ENCODE peak calls at places on chromosomes 16 and 17, in eight cellular contexts. K is left lung, M is heart left ventricle, G is DND-41, E is mammary epithelial cell, H is cardiac muscle cell, F is tibial artery, W is kidney. R is an unnamed sample.

GRCh38 chr16:55668337-55669281 is 12.8 kb downstream of the SLC6A2 start:
- DNase-seq in K (no peak), H (peak), G (no peak), F (no peak), M (no peak), E (peak), W (no peak), R (no peak)

GRCh38 chr17:32111141-32111771 is 31.0 kb upstream of the RHOT1 start:
- DNase-seq in E (no peak), G (peak), W (no peak), F (peak), H (peak), M (peak), K (no peak), R (no peak)

GRCh38 chr17:66727634-66728570 is 107.0 kb upstream of the CACNG5 start:
- DNase-seq in E (peak), F (no peak), W (no peak), G (peak), M (peak), K (no peak), H (peak), R (no peak)

GRCh38 chr17:2346475-2346874 is 9.2 kb downstream of the SGSM2 start:
- DNase-seq in W (no peak), H (no peak), E (no peak), K (peak), G (no peak), F (no peak), M (no peak), R (no peak)

GRCh38 chr16:88456356-88457292 is 3.5 kb downstream of the ZFPM1 start:
- DNase-seq in W (no peak), F (no peak), E (peak), K (no peak), G (peak), H (no peak), M (no peak), R (no peak)

GRCh38 chr17:79243996-79244395 is 169.4 kb downstream of the ENGASE start:
- DNase-seq in M (no peak), K (no peak), W (no peak), H (no peak), E (no peak), G (no peak), F (no peak), R (no peak)

GRCh38 chr16:75244225-75244792 is 7.1 kb downstream of the BCAR1 start:
- DNase-seq in M (peak), H (peak), F (peak), E (no peak), G (no peak), W (peak), K (peak), R (peak)

GRCh38 chr17:2173005-2173404 is 118.1 kb downstream of the HIC1 start:
- DNase-seq in E (no peak), G (no peak), K (no peak), H (peak), W (no peak), M (peak), F (peak), R (no peak)

GRCh38 chr17:50772251-50772650 is 4.9 kb upstream of the ANKRD40CL start:
- DNase-seq in W (no peak), F (peak), E (no peak), H (no peak), G (no peak), M (no peak), K (no peak), R (peak)

GRCh38 chr17:144936-145670 is 7.7 kb downstream of the SCGB1C2 start:
- DNase-seq in W (peak), E (no peak), G (no peak), K (no peak), M (no peak), H (no peak), F (peak), R (peak)

GRCh38 chr16:71843517-71844031 is 2.2 kb upstream of the ATXN1L start:
- DNase-seq in F (no peak), K (no peak), H (no peak), E (no peak), M (no peak), G (no peak), W (no peak), R (no peak)

GRCh38 chr16:66596986-66597848 is 7.3 kb upstream of the CMTM3 start:
- DNase-seq in G (no peak), F (no peak), K (no peak), M (no peak), E (no peak), H (no peak), W (no peak), R (no peak)

GRCh38 chr17:58436805-58437239 is 19.5 kb upstream of the RNF43 start:
- DNase-seq in M (no peak), F (no peak), G (no peak), E (no peak), H (peak), K (no peak), W (no peak), R (no peak)

GRCh38 chr16:79687249-79687768 is 86.8 kb upstream of the MAF start:
- DNase-seq in K (no peak), W (no peak), E (no peak), H (no peak), G (no peak), F (no peak), M (no peak), R (no peak)

GRCh38 chr17:81911969-81912368 is 770 bp upstream of the PCYT2 start:
- DNase-seq in M (no peak), G (no peak), E (no peak), F (no peak), W (no peak), H (no peak), K (no peak), R (no peak)

GRCh38 chr16:86924537-86924936 is 346.2 kb downstream of the FOXL1 start:
- DNase-seq in G (no peak), W (no peak), E (peak), K (no peak), M (no peak), H (peak), F (no peak), R (no peak)

GRCh38 chr17:7219812-7220592 is at the start of the genes ACADVL and DLG4:
- DNase-seq in E (peak), M (peak), H (peak), F (peak), G (peak), K (peak), W (peak), R (peak)

GRCh38 chr17:66524848-66525247 is 222.4 kb downstream of the PRKCA start:
- DNase-seq in E (no peak), H (no peak), G (peak), M (no peak), F (no peak), K (no peak), W (no peak), R (no peak)

GRCh38 chr16:10509534-10510025 is 70.8 kb downstream of the EMP2 start:
- DNase-seq in M (peak), H (peak), G (peak), K (no peak), E (peak), F (no peak), W (no peak), R (no peak)

GRCh38 chr17:45425984-45426413 is 6.7 kb downstream of the ARHGAP27 start:
- DNase-seq in F (no peak), E (no peak), K (peak), G (no peak), H (no peak), W (peak), M (no peak), R (no peak)

GRCh38 chr16:75322706-75323105 is 71.3 kb upstream of the BCAR1 start:
- DNase-seq in W (no peak), G (no peak), M (no peak), K (no peak), F (no peak), H (peak), E (peak), R (no peak)

GRCh38 chr17:52244689-52245088 is 86.2 kb upstream of the CA10 start:
- DNase-seq in F (no peak), M (no peak), E (no peak), G (no peak), W (no peak), H (no peak), K (no peak), R (no peak)
- H3K27ac ChIP-seq in F (no peak), M (no peak), E (no peak), G (no peak), W (no peak), H (no peak), K (no peak), R (no peak)

GRCh38 chr16:30957456-30958163 is at the start of gene SETD1A:
- DNase-seq in F (peak), M (peak), K (peak), W (peak), H (peak), G (peak), E (peak), R (peak)
- TF ChIP-seq CTCF in F (no peak), M (no peak), K (no peak), W (peak), H (no peak), G (no peak), E (no peak), R (no peak)

DNA sequence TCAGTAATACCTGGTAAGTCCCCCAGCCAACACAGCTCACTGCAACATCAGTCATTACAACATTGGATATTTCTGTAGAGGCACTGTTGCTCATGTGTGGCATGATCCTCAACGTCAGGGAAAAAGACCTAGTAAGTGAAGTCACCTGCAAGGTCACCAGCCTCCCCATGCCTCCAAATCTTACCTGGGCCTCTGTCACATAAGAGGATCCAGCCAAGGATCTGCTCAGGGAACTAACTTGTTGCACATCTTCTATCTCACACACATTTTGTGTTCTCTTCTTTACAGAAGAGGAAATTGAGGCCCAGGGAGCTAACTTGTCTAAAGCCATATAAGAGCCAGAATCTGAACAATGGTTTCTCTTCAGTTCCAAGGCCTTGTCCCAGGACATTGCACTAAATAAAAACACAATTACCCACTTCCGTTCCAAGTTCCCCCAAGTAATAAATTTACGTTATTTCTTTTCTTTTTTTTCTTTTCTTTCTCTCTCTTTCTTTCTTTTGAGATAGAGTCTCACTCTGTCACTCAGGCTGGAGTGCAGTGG is 1.4 kb downstream of the SHMT1 start:
- DNase-seq in H (no peak), F (no peak), G (no peak), M (no peak), K (no peak), E (no peak), W (no peak), R (no peak)
- H3K27ac ChIP-seq in H (no peak), F (peak), G (peak), M (peak), K (peak), E (no peak), W (peak), R (peak)

DNA sequence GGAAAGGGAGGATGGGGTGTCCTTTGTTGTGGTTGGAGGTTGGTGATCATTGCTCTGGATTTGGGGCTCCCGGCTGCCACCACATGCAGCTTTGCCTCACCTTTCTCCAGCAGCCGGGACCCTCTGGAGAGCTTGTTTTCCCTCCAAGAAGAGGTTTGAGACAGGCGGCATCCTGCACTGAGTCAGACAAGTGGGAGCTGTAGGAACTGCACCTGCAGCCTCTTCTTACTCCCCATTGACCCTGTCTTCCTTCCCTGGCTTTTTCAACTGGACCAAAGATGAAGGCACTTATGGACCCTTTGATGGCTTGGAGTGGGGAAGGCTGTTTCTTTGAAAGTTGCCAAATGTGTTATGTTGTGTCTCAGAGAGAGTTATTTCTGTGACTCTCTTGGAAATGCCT is 16.6 kb downstream of the KCTD2 start:
- DNase-seq in G (no peak), K (no peak), H (no peak), E (no peak), F (no peak), W (no peak), M (no peak), R (no peak)
- TF ChIP-seq CTCF in G (no peak), K (no peak), H (no peak), E (no peak), F (no peak), W (no peak), M (no peak), R (no peak)

DNA sequence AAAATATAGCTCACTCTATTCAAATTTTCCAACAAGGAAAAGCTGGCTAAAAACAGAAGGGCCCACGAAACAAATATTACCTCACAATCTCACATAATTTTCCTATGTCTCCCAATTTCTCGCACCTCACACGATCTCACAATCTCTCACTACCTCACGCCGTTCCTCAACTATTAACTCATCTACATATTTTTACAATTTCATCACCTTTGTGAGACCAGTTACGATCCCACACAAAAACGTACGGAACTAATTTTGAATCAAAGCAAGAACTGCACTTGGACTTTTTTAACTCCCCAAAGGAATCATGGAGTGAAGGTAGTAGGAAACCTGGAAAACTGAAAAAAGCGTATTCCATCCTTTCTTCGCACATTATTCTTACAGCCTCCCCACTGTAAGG is 1.1 kb downstream of the CBX1 start:
- DNase-seq in W (no peak), H (peak), E (peak), M (no peak), G (no peak), F (no peak), K (no peak), R (no peak)
- H3K27ac ChIP-seq in W (peak), H (peak), E (peak), M (peak), G (peak), F (peak), K (peak), R (peak)

DNA sequence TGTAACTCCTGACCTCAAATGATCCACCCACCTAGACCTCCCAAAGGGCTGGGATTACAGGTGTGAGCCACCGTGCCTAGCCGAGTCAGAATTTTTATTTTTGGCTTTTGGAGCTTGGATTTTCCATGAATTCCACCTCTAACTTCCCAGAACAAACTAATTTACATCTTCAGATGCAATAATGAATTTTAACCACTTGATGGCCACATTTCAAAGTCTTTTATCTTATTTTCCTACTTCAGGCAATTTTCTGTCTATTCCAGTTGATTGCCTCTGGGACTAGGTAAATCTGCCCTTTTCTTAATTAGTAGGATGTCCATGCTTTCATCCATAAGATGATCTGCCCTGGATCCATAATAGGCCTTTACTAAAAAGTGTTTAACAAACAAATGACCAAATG is 156.4 kb upstream of the ANKFN1 start:
- DNase-seq in H (no peak), W (no peak), E (no peak), G (no peak), M (no peak), K (no peak), F (no peak), R (no peak)
- TF ChIP-seq CTCF in H (no peak), W (no peak), E (peak), G (peak), M (no peak), K (no peak), F (no peak), R (no peak)

R was measured in right atrium auricular region.